ENCODE peak calls at places on chromosome 2, in eight cellular contexts. I is OCI-LY7, V is tibial nerve, E is lung, B is stomach, U is upper lobe of right lung, Q is GM23248, F is Peyer's patch. T is an unnamed sample. For H3K36me3 and H3K4me1, the result is how much of the 10 kb centered on the place peaks cover.

GRCh38 chr2:175064797-175065196 is 59.6 kb upstream of the CHN1 start:
- DNase-seq in I (no peak), V (no peak), E (no peak), B (no peak), U (no peak), Q (no peak), F (no peak), T (no peak)

GRCh38 chr2:1758774-1759610 is 14.7 kb upstream of the PXDN start:
- DNase-seq in I (no peak), V (no peak), E (no peak), B (peak), U (no peak), Q (no peak), F (no peak), T (no peak)

GRCh38 chr2:161625314-161625919 is 1.2 kb downstream of the SLC4A10 start:
- DNase-seq in I (no peak), V (no peak), E (no peak), B (no peak), U (peak), Q (no peak), F (no peak), T (no peak)

GRCh38 chr2:8682719-8683667 is 1.1 kb downstream of the ID2 start:
- DNase-seq in I (peak), V (peak), E (peak), B (peak), U (no peak), Q (peak), F (peak), T (peak)

GRCh38 chr2:60984717-60985116 is 32.8 kb upstream of the PEX13 start:
- DNase-seq in I (peak), V (no peak), E (no peak), B (no peak), U (no peak), Q (no peak), F (no peak), T (no peak)

GRCh38 chr2:65796259-65796658 is 363.9 kb upstream of the SPRED2 start:
- DNase-seq in I (no peak), V (no peak), E (no peak), B (no peak), U (no peak), Q (no peak), F (no peak), T (no peak)

GRCh38 chr2:182302174-182302573 is 124.7 kb downstream of the PDE1A start:
- DNase-seq in I (no peak), V (no peak), E (no peak), B (no peak), U (no peak), Q (peak), F (no peak), T (peak)

GRCh38 chr2:70140978-70141753 is 49.7 kb downstream of the C2orf42 start:
- DNase-seq in I (peak), V (peak), E (peak), B (peak), U (peak), Q (peak), F (peak), T (no peak)

GRCh38 chr2:60488291-60488690 is 65.2 kb downstream of the BCL11A start:
- DNase-seq in I (no peak), V (no peak), E (no peak), B (no peak), U (no peak), Q (no peak), F (no peak), T (no peak)

DNA sequence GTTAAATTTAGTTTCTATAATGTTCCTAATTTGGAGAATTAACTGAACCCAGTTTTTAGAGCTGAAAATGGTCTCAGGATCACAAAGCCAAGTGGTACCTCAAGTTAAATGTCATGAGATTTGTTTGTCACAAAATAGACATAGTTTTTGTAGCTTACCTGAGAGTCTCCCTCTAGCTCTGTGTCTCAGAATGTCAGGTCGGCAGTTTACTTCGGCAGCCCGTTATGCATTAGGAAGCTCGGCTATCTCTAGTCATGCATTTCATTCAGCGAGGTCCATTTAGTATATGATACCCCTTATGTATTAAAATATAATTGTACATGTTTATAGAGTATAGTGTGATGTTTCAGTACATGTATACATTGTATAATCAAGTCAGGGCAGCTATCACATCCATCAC is 155.6 kb downstream of the EML6 start:
- DNase-seq in I (no peak), V (no peak), E (no peak), B (no peak), U (no peak), Q (no peak), F (no peak), T (no peak)
- H3K36me3 ChIP-seq in I (half or more), V (under half), E (under half), B (under half), U (under half), Q (under half), F (under half), T (under half)

GRCh38 chr2:97993926-97994325 is 1.8 kb downstream of the TMEM131 start:
- DNase-seq in I (no peak), V (no peak), E (no peak), B (no peak), U (no peak), Q (peak), F (no peak), T (peak)
- H3K4me1 ChIP-seq in I (half or more), V (under half), E (under half), B (under half), U (under half), Q (under half), F (under half), T (under half)

GRCh38 chr2:136132840-136133570 is 15.1 kb upstream of the CXCR4 start:
- DNase-seq in I (peak), V (no peak), E (no peak), B (no peak), U (no peak), Q (no peak), F (no peak), T (no peak)
- H3K4me3 ChIP-seq in I (peak), V (no peak), E (no peak), B (no peak), U (no peak), Q (no peak), F (no peak), T (no peak)

GRCh38 chr2:239348563-239349447 is 52.0 kb downstream of the HDAC4 start:
- DNase-seq in I (no peak), V (no peak), E (no peak), B (no peak), U (no peak), Q (no peak), F (no peak), T (no peak)
- H3K36me3 ChIP-seq in I (under half), V (under half), E (under half), B (under half), U (under half), Q (under half), F (under half), T (under half)

GRCh38 chr2:26229595-26229994 is 14.8 kb downstream of the HADHA start:
- DNase-seq in I (no peak), V (no peak), E (no peak), B (no peak), U (no peak), Q (no peak), F (no peak), T (no peak)

GRCh38 chr2:26235089-26235488 is 9.3 kb downstream of the HADHA start:
- DNase-seq in I (no peak), V (no peak), E (no peak), B (no peak), U (no peak), Q (peak), F (no peak), T (no peak)

GRCh38 chr2:26230806-26231205 is 13.6 kb downstream of the HADHA start:
- DNase-seq in I (no peak), V (no peak), E (no peak), B (no peak), U (no peak), Q (no peak), F (no peak), T (no peak)
- H3K4me1 ChIP-seq in I (under half), V (under half), E (under half), B (under half), U (under half), Q (under half), F (under half), T (under half)

GRCh38 chr2:28955492-28955891 is 25.6 kb upstream of the TOGARAM2 start:
- DNase-seq in I (no peak), V (no peak), E (no peak), B (no peak), U (no peak), Q (no peak), F (no peak), T (no peak)

GRCh38 chr2:28956415-28956826 is 24.7 kb upstream of the TOGARAM2 start:
- DNase-seq in I (no peak), V (no peak), E (no peak), B (no peak), U (no peak), Q (peak), F (no peak), T (peak)

GRCh38 chr2:28960401-28960800 is 20.7 kb upstream of the TOGARAM2 start:
- DNase-seq in I (no peak), V (no peak), E (no peak), B (no peak), U (no peak), Q (no peak), F (no peak), T (no peak)

GRCh38 chr2:28958689-28959088 is 22.4 kb upstream of the TOGARAM2 start:
- DNase-seq in I (peak), V (peak), E (peak), B (no peak), U (no peak), Q (peak), F (no peak), T (peak)

DNA sequence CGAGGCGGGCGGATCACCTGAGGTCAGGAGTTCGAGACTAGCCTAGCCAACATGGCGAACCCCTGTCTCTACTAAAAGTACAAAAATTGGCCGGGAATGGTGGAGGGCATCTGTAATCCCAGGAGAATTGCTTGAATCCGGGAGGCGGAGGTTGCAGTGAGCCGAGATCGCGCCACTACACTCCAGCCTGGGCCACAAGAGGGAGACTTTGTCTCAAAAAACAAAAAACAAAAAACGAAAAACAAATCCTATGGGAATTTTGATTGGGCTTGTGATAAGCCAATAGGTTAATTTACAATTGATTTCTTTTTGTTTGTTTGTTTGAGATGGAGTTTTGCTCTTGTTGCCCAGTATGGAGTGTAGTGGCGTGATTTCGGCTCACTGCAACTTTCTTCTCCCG is 24.2 kb upstream of the TOGARAM2 start:
- DNase-seq in I (no peak), V (no peak), E (no peak), B (no peak), U (no peak), Q (peak), F (no peak), T (no peak)
- H3K4me3 ChIP-seq in I (no peak), V (no peak), E (no peak), B (no peak), U (peak), Q (peak), F (no peak), T (peak)

GRCh38 chr2:152655880-152656279 is 61.4 kb downstream of the PRPF40A start:
- DNase-seq in I (no peak), V (no peak), E (no peak), B (no peak), U (no peak), Q (no peak), F (no peak), T (no peak)
- H3K36me3 ChIP-seq in I (half or more), V (under half), E (under half), B (half or more), U (half or more), Q (half or more), F (under half), T (half or more)

GRCh38 chr2:120786559-120786960 is 50.9 kb downstream of the GLI2 start:
- DNase-seq in I (no peak), V (no peak), E (no peak), B (no peak), U (no peak), Q (no peak), F (no peak), T (no peak)

GRCh38 chr2:120785228-120785966 is 49.7 kb downstream of the GLI2 start:
- DNase-seq in I (no peak), V (no peak), E (no peak), B (no peak), U (no peak), Q (no peak), F (no peak), T (no peak)

GRCh38 chr2:120787512-120788348 is 52.1 kb downstream of the GLI2 start:
- DNase-seq in I (no peak), V (no peak), E (no peak), B (no peak), U (no peak), Q (no peak), F (no peak), T (no peak)

GRCh38 chr2:120786038-120786437 is 50.4 kb downstream of the GLI2 start:
- DNase-seq in I (no peak), V (no peak), E (no peak), B (no peak), U (no peak), Q (no peak), F (no peak), T (no peak)

GRCh38 chr2:120788349-120788700 is 52.7 kb downstream of the GLI2 start:
- DNase-seq in I (no peak), V (no peak), E (no peak), B (no peak), U (no peak), Q (no peak), F (no peak), T (no peak)
- H3K4me1 ChIP-seq in I (under half), V (under half), E (under half), B (under half), U (under half), Q (under half), F (under half), T (under half)

GRCh38 chr2:237486334-237486818 is 675 bp upstream of the MLPH start:
- DNase-seq in I (no peak), V (no peak), E (no peak), B (no peak), U (peak), Q (peak), F (no peak), T (peak)

GRCh38 chr2:237487496-237487895 is 445 bp downstream of the MLPH start:
- DNase-seq in I (no peak), V (no peak), E (no peak), B (peak), U (no peak), Q (no peak), F (no peak), T (no peak)

GRCh38 chr2:237488295-237488694 is 1.2 kb downstream of the MLPH start:
- DNase-seq in I (no peak), V (no peak), E (no peak), B (peak), U (peak), Q (no peak), F (no peak), T (no peak)

GRCh38 chr2:237485844-237486243 is 1.2 kb upstream of the MLPH start:
- DNase-seq in I (no peak), V (no peak), E (no peak), B (no peak), U (no peak), Q (no peak), F (no peak), T (no peak)

GRCh38 chr2:237486819-237487448 is at the start of gene MLPH:
- DNase-seq in I (no peak), V (no peak), E (peak), B (peak), U (peak), Q (peak), F (no peak), T (peak)
- H3K4me3 ChIP-seq in I (no peak), V (peak), E (peak), B (peak), U (peak), Q (peak), F (peak), T (peak)